ENCODE peak calls at places on chromosome 3, in five cellular contexts. U is H1, Q is neuronal stem cell, W is mesenchymal stem cell, P is H9. F is an unnamed sample.

GRCh38 chr3:29385056-29385455 is 104.2 kb downstream of the RBMS3 start:
- DNase-seq in P (no peak), W (peak), Q (no peak), U (no peak), F (no peak)

GRCh38 chr3:55486857-55487375 is at the start of gene WNT5A:
- DNase-seq in P (peak), Q (peak), W (peak), U (no peak), F (peak)

GRCh38 chr3:107117922-107118576 is 259.2 kb upstream of the CCDC54 start:
- DNase-seq in W (peak), P (peak), Q (peak), U (peak), F (peak)

GRCh38 chr3:177463863-177464262 is 266.6 kb upstream of the TBL1XR1 start:
- DNase-seq in Q (no peak), U (no peak), W (peak), P (no peak), F (peak)

GRCh38 chr3:118734664-118735063 is 300.0 kb downstream of the IGSF11 start:
- DNase-seq in Q (no peak), U (no peak), P (no peak), W (no peak), F (no peak)

GRCh38 chr3:66582721-66583141 is 81.9 kb upstream of the LRIG1 start:
- DNase-seq in U (no peak), W (no peak), P (no peak), Q (no peak), F (no peak)

GRCh38 chr3:172470588-172470987 is 22.3 kb upstream of the GHSR start:
- DNase-seq in Q (no peak), U (no peak), P (no peak), W (no peak), F (no peak)

GRCh38 chr3:160671231-160671630 is 5.7 kb upstream of the ARL14 start:
- DNase-seq in Q (no peak), P (no peak), W (no peak), U (no peak), F (no peak)

GRCh38 chr3:74624301-74624700 is 9.8 kb upstream of the CNTN3 start:
- DNase-seq in U (no peak), Q (no peak), P (no peak), W (no peak), F (peak)

GRCh38 chr3:53721187-53721946 is 124.9 kb downstream of the CHDH start:
- DNase-seq in W (no peak), Q (no peak), U (no peak), P (peak), F (no peak)

GRCh38 chr3:15781131-15781530 is 16.6 kb downstream of the ANKRD28 start:
- DNase-seq in W (no peak), U (no peak), Q (no peak), P (no peak), F (no peak)

GRCh38 chr3:168250415-168250861 is 154.7 kb upstream of the GOLIM4 start:
- DNase-seq in U (no peak), P (no peak), W (peak), Q (peak), F (no peak)

GRCh38 chr3:168248383-168249047 is 152.8 kb upstream of the GOLIM4 start:
- DNase-seq in Q (peak), U (no peak), P (peak), W (peak), F (peak)

GRCh38 chr3:168251371-168251770 is 155.6 kb upstream of the GOLIM4 start:
- DNase-seq in Q (no peak), P (no peak), W (no peak), U (no peak), F (no peak)

GRCh38 chr3:168249539-168250414 is 154.1 kb upstream of the GOLIM4 start:
- DNase-seq in W (peak), U (peak), Q (peak), P (peak), F (peak)

GRCh38 chr3:168249048-168249538 is 153.4 kb upstream of the GOLIM4 start:
- DNase-seq in U (no peak), Q (no peak), W (peak), P (no peak), F (no peak)
- H3K9ac ChIP-seq in U (peak), Q (peak), W (peak), P (peak), F (peak)

GRCh38 chr3:100656945-100657344 is 47.5 kb downstream of the ADGRG7 start:
- DNase-seq in Q (no peak), U (no peak), W (no peak), P (no peak), F (no peak)

GRCh38 chr3:100665230-100665629 is 44.1 kb upstream of the TFG start:
- DNase-seq in P (no peak), Q (no peak), U (no peak), W (no peak), F (no peak)

DNA sequence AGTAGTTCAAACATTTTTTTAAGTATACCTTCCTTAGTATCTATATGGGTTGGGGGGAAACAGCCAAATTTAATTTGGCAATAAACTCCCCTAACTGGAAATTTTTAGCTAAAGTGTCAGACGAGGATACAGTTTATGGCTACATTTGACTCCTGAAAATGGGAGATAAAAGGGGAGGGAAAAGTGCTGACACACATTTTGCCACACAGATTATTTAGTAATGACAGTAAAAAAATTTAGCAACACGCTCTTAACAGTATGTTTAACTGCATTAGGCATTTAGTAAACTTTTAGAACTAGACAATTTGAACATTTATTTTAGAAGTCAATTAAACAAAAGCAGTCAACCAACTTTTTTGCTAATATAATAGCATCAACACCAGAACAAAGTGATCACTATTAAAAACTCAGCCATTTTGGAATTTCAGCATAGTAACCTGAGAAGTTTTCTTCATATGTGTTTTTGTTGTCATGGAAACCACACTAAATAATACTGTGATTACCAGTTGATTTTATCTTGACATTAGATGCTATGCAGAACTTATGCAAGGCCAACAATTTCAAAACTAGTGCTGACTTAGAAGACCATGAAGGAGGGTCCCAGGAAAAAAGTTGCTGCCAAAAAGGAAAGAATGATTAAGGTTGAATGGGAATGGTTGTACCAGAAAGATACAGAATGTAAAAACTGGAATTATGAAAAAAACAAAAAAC is 47.0 kb upstream of the TFG start:
- DNase-seq in U (no peak), P (no peak), Q (no peak), W (peak), F (peak)
- H2BK5ac ChIP-seq in U (no peak), P (no peak), Q (no peak), W (no peak), F (no peak)

DNA sequence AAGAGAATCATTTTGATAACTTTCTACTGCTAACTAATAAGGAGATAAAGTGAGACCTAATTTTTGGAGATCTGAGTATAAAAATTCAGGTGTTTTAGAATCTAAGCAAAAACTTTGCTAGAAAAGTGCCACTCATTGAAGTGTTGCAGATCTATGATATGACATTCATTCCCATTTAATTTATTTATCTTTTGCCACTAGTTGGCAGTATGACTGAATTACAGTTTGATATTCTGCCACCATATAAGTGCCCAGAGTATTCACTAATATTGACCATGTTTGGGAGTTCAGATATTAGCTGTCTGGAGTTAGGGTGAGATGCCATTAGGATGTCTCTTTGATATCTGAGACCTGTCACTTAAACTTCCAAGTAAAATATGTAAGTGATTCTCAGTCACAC is 251.3 kb upstream of the GBE1 start:
- DNase-seq in P (no peak), W (no peak), Q (no peak), U (no peak), F (no peak)
- H2BK12ac ChIP-seq in P (no peak), W (no peak), Q (no peak), U (no peak), F (no peak)

GRCh38 chr3:45796902-45797637 is 734 bp upstream of the SLC6A20 start:
- DNase-seq in U (no peak), Q (no peak), W (no peak), P (no peak), F (no peak)
- H3K9ac ChIP-seq in U (no peak), Q (no peak), W (no peak), P (no peak), F (no peak)